ENCODE peak calls at places on chromosomes 12 and 14, in nine cellular contexts. One of them, this sample, is unnamed. For H3K27me3, the result is how much of the 10 kb centered on the place peaks cover.

GRCh38 chr12:62517887-62518286 is 51.3 kb downstream of the MON2 start:
- DNase-seq in CD4-positive, alpha-beta T cell: no peak
- DNase-seq in AG04450: no peak
- DNase-seq in heart left ventricle: no peak
- DNase-seq in tibial artery: no peak
- DNase-seq in cardiac muscle cell: no peak
- DNase-seq in brain microvascular endothelial cell: no peak
- DNase-seq in mammary epithelial cell: no peak
- DNase-seq in thyroid gland: no peak
- DNase-seq in this sample: no peak

GRCh38 chr14:93003945-93004698 is 81.2 kb downstream of the CHGA start:
- DNase-seq in CD4-positive, alpha-beta T cell: no peak
- DNase-seq in tibial artery: no peak
- DNase-seq in brain microvascular endothelial cell: no peak
- DNase-seq in mammary epithelial cell: no peak
- DNase-seq in heart left ventricle: no peak
- DNase-seq in thyroid gland: no peak
- DNase-seq in cardiac muscle cell: peak
- DNase-seq in AG04450: no peak
- DNase-seq in this sample: no peak

GRCh38 chr14:98901511-98902205 is 370.3 kb downstream of the BCL11B start:
- DNase-seq in mammary epithelial cell: no peak
- DNase-seq in heart left ventricle: no peak
- DNase-seq in brain microvascular endothelial cell: no peak
- DNase-seq in AG04450: no peak
- DNase-seq in tibial artery: no peak
- DNase-seq in cardiac muscle cell: no peak
- DNase-seq in thyroid gland: no peak
- DNase-seq in CD4-positive, alpha-beta T cell: no peak
- DNase-seq in this sample: no peak

GRCh38 chr12:123064356-123064755 is 83.9 kb downstream of the ARL6IP4 start:
- DNase-seq in tibial artery: peak
- DNase-seq in mammary epithelial cell: no peak
- DNase-seq in CD4-positive, alpha-beta T cell: no peak
- DNase-seq in brain microvascular endothelial cell: no peak
- DNase-seq in heart left ventricle: peak
- DNase-seq in AG04450: no peak
- DNase-seq in thyroid gland: no peak
- DNase-seq in cardiac muscle cell: no peak
- DNase-seq in this sample: no peak

GRCh38 chr12:75585309-75585708 is 73.9 kb upstream of the KRR1 start:
- DNase-seq in brain microvascular endothelial cell: peak
- DNase-seq in heart left ventricle: no peak
- DNase-seq in CD4-positive, alpha-beta T cell: no peak
- DNase-seq in tibial artery: no peak
- DNase-seq in thyroid gland: no peak
- DNase-seq in AG04450: peak
- DNase-seq in mammary epithelial cell: peak
- DNase-seq in cardiac muscle cell: peak
- DNase-seq in this sample: no peak

GRCh38 chr14:26589998-26590397 is 7.8 kb downstream of the NOVA1 start:
- DNase-seq in AG04450: no peak
- DNase-seq in heart left ventricle: no peak
- DNase-seq in tibial artery: no peak
- DNase-seq in brain microvascular endothelial cell: no peak
- DNase-seq in CD4-positive, alpha-beta T cell: no peak
- DNase-seq in mammary epithelial cell: no peak
- DNase-seq in cardiac muscle cell: no peak
- DNase-seq in thyroid gland: no peak
- DNase-seq in this sample: no peak

GRCh38 chr12:54409267-54409666 is 9.8 kb downstream of the ITGA5 start:
- DNase-seq in cardiac muscle cell: no peak
- DNase-seq in brain microvascular endothelial cell: no peak
- DNase-seq in heart left ventricle: peak
- DNase-seq in tibial artery: no peak
- DNase-seq in thyroid gland: no peak
- DNase-seq in CD4-positive, alpha-beta T cell: no peak
- DNase-seq in mammary epithelial cell: no peak
- DNase-seq in AG04450: no peak
- DNase-seq in this sample: no peak

GRCh38 chr12:401235-402126 is at the start of gene CCDC77:
- DNase-seq in cardiac muscle cell: peak
- DNase-seq in heart left ventricle: peak
- DNase-seq in tibial artery: peak
- DNase-seq in mammary epithelial cell: peak
- DNase-seq in CD4-positive, alpha-beta T cell: peak
- DNase-seq in thyroid gland: peak
- DNase-seq in brain microvascular endothelial cell: peak
- DNase-seq in AG04450: peak
- DNase-seq in this sample: peak

GRCh38 chr12:26121841-26122680 is 2.8 kb downstream of the BHLHE41 start:
- DNase-seq in mammary epithelial cell: no peak
- DNase-seq in thyroid gland: peak
- DNase-seq in CD4-positive, alpha-beta T cell: no peak
- DNase-seq in cardiac muscle cell: peak
- DNase-seq in heart left ventricle: no peak
- DNase-seq in brain microvascular endothelial cell: no peak
- DNase-seq in AG04450: no peak
- DNase-seq in tibial artery: peak
- DNase-seq in this sample: peak

GRCh38 chr12:52243264-52243773 is 10.3 kb downstream of the KRT7 start:
- DNase-seq in AG04450: no peak
- DNase-seq in tibial artery: no peak
- DNase-seq in heart left ventricle: peak
- DNase-seq in thyroid gland: peak
- DNase-seq in cardiac muscle cell: no peak
- DNase-seq in CD4-positive, alpha-beta T cell: no peak
- DNase-seq in mammary epithelial cell: peak
- DNase-seq in brain microvascular endothelial cell: no peak
- DNase-seq in this sample: no peak

GRCh38 chr12:54933381-54933780 is 51.2 kb downstream of the TESPA1 start:
- DNase-seq in CD4-positive, alpha-beta T cell: no peak
- DNase-seq in cardiac muscle cell: peak
- DNase-seq in heart left ventricle: no peak
- DNase-seq in thyroid gland: no peak
- DNase-seq in tibial artery: no peak
- DNase-seq in brain microvascular endothelial cell: peak
- DNase-seq in mammary epithelial cell: peak
- DNase-seq in AG04450: no peak
- DNase-seq in this sample: no peak

GRCh38 chr12:87140257-87140656 is 884.1 kb upstream of the MGAT4C start:
- DNase-seq in mammary epithelial cell: peak
- DNase-seq in cardiac muscle cell: peak
- DNase-seq in AG04450: no peak
- DNase-seq in heart left ventricle: no peak
- DNase-seq in tibial artery: no peak
- DNase-seq in CD4-positive, alpha-beta T cell: no peak
- DNase-seq in brain microvascular endothelial cell: no peak
- DNase-seq in thyroid gland: no peak
- DNase-seq in this sample: peak

GRCh38 chr12:6899837-6900519 is 4.6 kb upstream of the LRRC23 start:
- DNase-seq in tibial artery: peak
- DNase-seq in brain microvascular endothelial cell: no peak
- DNase-seq in heart left ventricle: no peak
- DNase-seq in thyroid gland: peak
- DNase-seq in mammary epithelial cell: no peak
- DNase-seq in AG04450: no peak
- DNase-seq in CD4-positive, alpha-beta T cell: no peak
- DNase-seq in cardiac muscle cell: peak
- DNase-seq in this sample: no peak

GRCh38 chr14:53882684-53883083 is 73.9 kb downstream of the BMP4 start:
- DNase-seq in AG04450: no peak
- DNase-seq in cardiac muscle cell: no peak
- DNase-seq in CD4-positive, alpha-beta T cell: no peak
- DNase-seq in thyroid gland: no peak
- DNase-seq in tibial artery: no peak
- DNase-seq in heart left ventricle: no peak
- DNase-seq in mammary epithelial cell: no peak
- DNase-seq in brain microvascular endothelial cell: no peak
- DNase-seq in this sample: no peak

GRCh38 chr14:55533960-55534359 is 46.0 kb upstream of the KTN1 start:
- DNase-seq in AG04450: no peak
- DNase-seq in thyroid gland: no peak
- DNase-seq in tibial artery: no peak
- DNase-seq in mammary epithelial cell: peak
- DNase-seq in CD4-positive, alpha-beta T cell: no peak
- DNase-seq in brain microvascular endothelial cell: no peak
- DNase-seq in heart left ventricle: no peak
- DNase-seq in cardiac muscle cell: no peak
- DNase-seq in this sample: no peak

GRCh38 chr12:120718055-120718454 is 7.6 kb upstream of the ACADS start:
- DNase-seq in brain microvascular endothelial cell: no peak
- DNase-seq in heart left ventricle: no peak
- DNase-seq in tibial artery: no peak
- DNase-seq in AG04450: no peak
- DNase-seq in cardiac muscle cell: no peak
- DNase-seq in mammary epithelial cell: no peak
- DNase-seq in thyroid gland: no peak
- DNase-seq in CD4-positive, alpha-beta T cell: no peak
- DNase-seq in this sample: no peak

GRCh38 chr12:107580750-107581529 is 104.7 kb upstream of the PWP1 start:
- DNase-seq in brain microvascular endothelial cell: no peak
- DNase-seq in cardiac muscle cell: no peak
- DNase-seq in tibial artery: no peak
- DNase-seq in AG04450: no peak
- DNase-seq in mammary epithelial cell: no peak
- DNase-seq in thyroid gland: peak
- DNase-seq in CD4-positive, alpha-beta T cell: no peak
- DNase-seq in heart left ventricle: no peak
- DNase-seq in this sample: peak

DNA sequence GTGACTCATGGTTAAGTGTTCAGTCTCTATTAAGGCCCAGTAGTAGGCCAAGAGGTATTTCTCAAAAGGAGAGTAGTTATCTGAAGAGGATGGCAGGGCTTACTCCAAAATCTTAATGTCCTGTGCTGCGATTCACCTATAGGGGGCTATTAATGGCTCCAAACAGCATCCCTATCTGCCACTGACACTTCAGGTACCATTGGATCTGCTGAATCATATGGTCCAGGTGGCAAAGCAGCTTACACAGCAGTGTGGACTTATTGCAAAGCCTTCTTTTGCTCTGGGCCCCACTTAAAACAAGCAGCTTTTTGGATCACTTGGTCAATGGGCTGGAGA is 60.8 kb upstream of the ATP2B1 start:
- DNase-seq in brain microvascular endothelial cell: no peak
- DNase-seq in thyroid gland: no peak
- DNase-seq in tibial artery: no peak
- DNase-seq in mammary epithelial cell: no peak
- DNase-seq in CD4-positive, alpha-beta T cell: no peak
- DNase-seq in AG04450: no peak
- DNase-seq in heart left ventricle: no peak
- DNase-seq in cardiac muscle cell: no peak
- DNase-seq in this sample: no peak
- TF ChIP-seq CTCF in brain microvascular endothelial cell: peak
- TF ChIP-seq CTCF in thyroid gland: no peak
- TF ChIP-seq CTCF in tibial artery: no peak
- TF ChIP-seq CTCF in mammary epithelial cell: no peak
- TF ChIP-seq CTCF in CD4-positive, alpha-beta T cell: no peak
- TF ChIP-seq CTCF in AG04450: peak
- TF ChIP-seq CTCF in heart left ventricle: no peak
- TF ChIP-seq CTCF in cardiac muscle cell: no peak
- TF ChIP-seq CTCF in this sample: no peak

GRCh38 chr12:16607895-16608294 is 1.9 kb upstream of the LMO3 start:
- DNase-seq in tibial artery: no peak
- DNase-seq in cardiac muscle cell: no peak
- DNase-seq in heart left ventricle: no peak
- DNase-seq in CD4-positive, alpha-beta T cell: no peak
- DNase-seq in mammary epithelial cell: no peak
- DNase-seq in brain microvascular endothelial cell: no peak
- DNase-seq in thyroid gland: peak
- DNase-seq in AG04450: no peak
- DNase-seq in this sample: no peak
- H3K27me3 ChIP-seq in tibial artery: under half
- H3K27me3 ChIP-seq in cardiac muscle cell: under half
- H3K27me3 ChIP-seq in heart left ventricle: under half
- H3K27me3 ChIP-seq in CD4-positive, alpha-beta T cell: under half
- H3K27me3 ChIP-seq in mammary epithelial cell: under half
- H3K27me3 ChIP-seq in brain microvascular endothelial cell: under half
- H3K27me3 ChIP-seq in thyroid gland: under half
- H3K27me3 ChIP-seq in AG04450: under half
- H3K27me3 ChIP-seq in this sample: half or more

DNA sequence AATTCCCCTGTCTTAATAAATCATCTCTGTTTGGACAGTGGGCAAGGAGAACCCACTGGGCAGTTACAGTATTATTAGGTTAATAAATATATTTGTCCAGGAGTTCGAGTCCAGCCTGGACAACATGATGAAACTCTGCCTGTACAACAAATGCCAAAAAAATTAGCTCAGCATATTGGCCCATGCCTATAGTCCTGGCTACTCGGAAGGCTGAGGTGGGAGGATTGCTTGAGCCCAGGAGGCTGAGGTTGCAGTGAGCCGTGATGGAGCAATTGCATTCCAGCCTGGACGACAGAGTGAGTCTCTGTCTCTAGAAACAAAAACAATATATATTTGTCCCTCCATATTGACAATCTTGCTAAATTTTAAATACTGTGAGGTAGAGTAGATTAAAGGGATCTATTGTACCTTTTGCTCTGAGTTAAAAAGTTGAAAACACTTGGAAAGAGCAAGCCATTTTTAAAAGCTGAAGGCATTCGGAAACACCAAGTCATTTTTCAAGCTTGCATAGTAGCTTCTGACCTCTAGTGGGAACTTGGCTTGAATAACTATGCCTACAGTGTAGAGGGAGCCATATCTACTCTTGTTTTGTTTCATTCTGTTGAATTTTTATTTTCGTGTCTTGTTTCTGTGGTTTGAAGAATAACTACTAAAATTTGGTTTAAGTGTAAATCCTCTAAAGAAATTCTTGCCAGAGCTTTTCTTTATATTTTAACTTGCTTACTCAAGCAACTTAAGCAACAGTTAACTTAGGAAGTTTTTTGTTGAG is 14.6 kb upstream of the EEA1 start:
- DNase-seq in AG04450: no peak
- DNase-seq in mammary epithelial cell: no peak
- DNase-seq in brain microvascular endothelial cell: no peak
- DNase-seq in tibial artery: no peak
- DNase-seq in thyroid gland: no peak
- DNase-seq in heart left ventricle: no peak
- DNase-seq in CD4-positive, alpha-beta T cell: no peak
- DNase-seq in cardiac muscle cell: peak
- DNase-seq in this sample: no peak
- TF ChIP-seq CTCF in AG04450: no peak
- TF ChIP-seq CTCF in mammary epithelial cell: no peak
- TF ChIP-seq CTCF in brain microvascular endothelial cell: peak
- TF ChIP-seq CTCF in tibial artery: no peak
- TF ChIP-seq CTCF in thyroid gland: no peak
- TF ChIP-seq CTCF in heart left ventricle: no peak
- TF ChIP-seq CTCF in CD4-positive, alpha-beta T cell: no peak
- TF ChIP-seq CTCF in cardiac muscle cell: peak
- TF ChIP-seq CTCF in this sample: no peak

DNA sequence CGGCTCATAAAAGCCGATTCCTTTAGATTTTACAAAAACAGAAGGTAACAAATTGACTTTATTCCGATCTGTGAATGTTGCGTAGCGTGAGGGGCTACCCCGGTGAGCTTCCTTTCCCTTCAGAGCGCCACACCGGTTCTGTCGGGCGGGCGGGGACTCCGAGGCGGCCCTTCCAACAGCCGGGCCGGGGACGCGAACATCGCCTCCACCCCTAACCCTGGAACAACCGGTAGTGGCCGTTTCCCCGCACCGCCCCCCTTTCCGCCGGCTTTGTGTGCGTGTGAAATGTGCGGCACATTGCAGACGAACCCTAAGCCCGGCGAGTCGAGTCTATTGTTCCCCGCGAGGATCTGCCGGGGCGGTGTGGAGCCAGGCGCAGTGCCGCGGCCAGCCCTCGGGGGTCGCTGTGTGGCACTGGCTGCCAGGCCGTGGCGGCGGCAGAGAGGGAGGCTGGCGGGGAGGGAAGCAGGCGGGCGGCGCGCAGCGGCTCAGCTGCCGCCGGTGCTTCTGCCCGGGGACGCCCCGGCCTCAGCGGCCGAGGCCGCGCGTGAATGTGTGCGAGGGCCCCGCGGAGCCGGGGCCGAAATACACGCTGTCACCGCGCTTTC is 777 bp upstream of the ARID2 start:
- DNase-seq in heart left ventricle: peak
- DNase-seq in thyroid gland: peak
- DNase-seq in AG04450: peak
- DNase-seq in tibial artery: peak
- DNase-seq in CD4-positive, alpha-beta T cell: peak
- DNase-seq in mammary epithelial cell: peak
- DNase-seq in brain microvascular endothelial cell: peak
- DNase-seq in cardiac muscle cell: peak
- DNase-seq in this sample: peak
- H3K27me3 ChIP-seq in heart left ventricle: under half
- H3K27me3 ChIP-seq in thyroid gland: under half
- H3K27me3 ChIP-seq in AG04450: under half
- H3K27me3 ChIP-seq in tibial artery: under half
- H3K27me3 ChIP-seq in CD4-positive, alpha-beta T cell: under half
- H3K27me3 ChIP-seq in mammary epithelial cell: under half
- H3K27me3 ChIP-seq in brain microvascular endothelial cell: under half
- H3K27me3 ChIP-seq in cardiac muscle cell: under half
- H3K27me3 ChIP-seq in this sample: under half

This sample was measured in hepatocyte.